ENCODE peak calls at places on chromosomes 1 and 21, in nine cellular contexts. R, F, H, N, V, D, O, U and Z are unnamed samples.

GRCh38 chr1:241715956-241716355 is 63.9 kb downstream of the WDR64 start:
- DNase-seq in D (no peak), N (no peak), O (no peak), H (no peak), V (no peak), F (no peak), U (no peak), R (no peak), Z (no peak)

GRCh38 chr1:11531943-11532342 is 53.0 kb downstream of the DISP3 start:
- DNase-seq in O (no peak), U (no peak), F (no peak), R (no peak), V (no peak), D (no peak), H (no peak), N (no peak), Z (no peak)

GRCh38 chr1:226975259-226975908 is 35.3 kb downstream of the COQ8A start:
- DNase-seq in R (no peak), H (peak; percentile 29), V (no peak), F (no peak), N (peak; percentile 48), D (peak; percentile 59), U (no peak), O (peak; percentile 25), Z (no peak)

GRCh38 chr21:45308211-45309068 is 20.7 kb upstream of the POFUT2 start:
- DNase-seq in O (peak; percentile 32), R (no peak), N (no peak), F (no peak), H (peak; percentile 64), V (no peak), D (no peak), U (no peak), Z (no peak)

GRCh38 chr1:226086776-226087175 is 24.3 kb downstream of the H3-3A start:
- DNase-seq in D (no peak), R (no peak), V (no peak), H (no peak), O (no peak), U (no peak), F (no peak), N (no peak), Z (no peak)

GRCh38 chr1:43902058-43902831 is 31.4 kb upstream of the ARTN start:
- DNase-seq in D (no peak), O (no peak), R (no peak), V (peak; percentile 25), H (no peak), F (no peak), U (no peak), N (peak; percentile 54), Z (no peak)

GRCh38 chr1:233514946-233515391 is 98.9 kb upstream of the KCNK1 start:
- DNase-seq in F (no peak), N (no peak), R (no peak), V (no peak), H (no peak), D (no peak), U (no peak), O (no peak), Z (no peak)

GRCh38 chr21:46099476-46099875 is 1.6 kb downstream of the COL6A2 start:
- DNase-seq in O (peak; percentile 41), F (peak; percentile 10), V (peak; percentile 3), U (no peak), N (peak; percentile 13), R (peak; percentile 57), D (peak; percentile 77), H (peak; percentile 63), Z (no peak)

GRCh38 chr1:1598051-1598719 is 1.8 kb downstream of the FNDC10 start:
- DNase-seq in O (no peak), D (no peak), N (peak; percentile 15), R (no peak), U (no peak), F (no peak), V (no peak), H (no peak), Z (no peak)

GRCh38 chr1:99647460-99647859 is 1.5 kb downstream of the PALMD start:
- DNase-seq in O (no peak), R (no peak), V (peak; percentile 22), F (no peak), N (no peak), H (no peak), D (no peak), U (no peak), Z (no peak)

GRCh38 chr1:204128964-204129896 is 22.6 kb downstream of the ETNK2 start:
- DNase-seq in U (no peak), D (peak; percentile 83), V (peak; percentile 93), N (peak; percentile 82), R (peak; percentile 77), F (peak; percentile 41), O (peak; percentile 67), H (peak; percentile 82), Z (peak; percentile 71)

GRCh38 chr1:233614173-233614742 is 352 bp downstream of the KCNK1 start:
- DNase-seq in H (no peak), D (no peak), U (peak; percentile 29), V (peak; percentile 45), N (peak; percentile 63), O (peak; percentile 19), F (no peak), R (peak; percentile 57), Z (peak; percentile 51)

GRCh38 chr1:198763298-198763714 is 124.5 kb downstream of the PTPRC start:
- DNase-seq in F (no peak), N (no peak), V (no peak), H (no peak), D (no peak), R (peak; percentile 59), U (peak; percentile 2), O (no peak), Z (no peak)

GRCh38 chr1:1327291-1327690 is 2.7 kb downstream of the CPTP start:
- DNase-seq in D (no peak), U (no peak), N (no peak), O (no peak), F (no peak), H (no peak), V (no peak), R (no peak), Z (no peak)

GRCh38 chr1:41774486-41774990 is 144.2 kb downstream of the HIVEP3 start:
- DNase-seq in V (no peak), H (no peak), R (no peak), D (no peak), N (no peak), O (no peak), F (no peak), U (no peak), Z (no peak)

GRCh38 chr1:60809204-60809985 is 273.0 kb upstream of the NFIA start:
- DNase-seq in V (no peak), D (no peak), N (no peak), H (no peak), R (no peak), O (no peak), F (no peak), U (no peak), Z (no peak)

GRCh38 chr1:230299148-230300006 is 126.8 kb downstream of the PGBD5 start:
- DNase-seq in F (no peak), V (no peak), D (no peak), H (no peak), N (peak; percentile 41), R (no peak), U (no peak), O (no peak), Z (no peak)

GRCh38 chr21:41678944-41679343 is 87.9 kb downstream of the RIPK4 start:
- DNase-seq in D (peak; percentile 89), R (peak; percentile 99), F (peak; percentile 87), V (peak; percentile 99), U (peak; percentile 96), O (peak; percentile 86), N (peak; percentile 100), H (peak; percentile 72), Z (peak; percentile 97)

DNA sequence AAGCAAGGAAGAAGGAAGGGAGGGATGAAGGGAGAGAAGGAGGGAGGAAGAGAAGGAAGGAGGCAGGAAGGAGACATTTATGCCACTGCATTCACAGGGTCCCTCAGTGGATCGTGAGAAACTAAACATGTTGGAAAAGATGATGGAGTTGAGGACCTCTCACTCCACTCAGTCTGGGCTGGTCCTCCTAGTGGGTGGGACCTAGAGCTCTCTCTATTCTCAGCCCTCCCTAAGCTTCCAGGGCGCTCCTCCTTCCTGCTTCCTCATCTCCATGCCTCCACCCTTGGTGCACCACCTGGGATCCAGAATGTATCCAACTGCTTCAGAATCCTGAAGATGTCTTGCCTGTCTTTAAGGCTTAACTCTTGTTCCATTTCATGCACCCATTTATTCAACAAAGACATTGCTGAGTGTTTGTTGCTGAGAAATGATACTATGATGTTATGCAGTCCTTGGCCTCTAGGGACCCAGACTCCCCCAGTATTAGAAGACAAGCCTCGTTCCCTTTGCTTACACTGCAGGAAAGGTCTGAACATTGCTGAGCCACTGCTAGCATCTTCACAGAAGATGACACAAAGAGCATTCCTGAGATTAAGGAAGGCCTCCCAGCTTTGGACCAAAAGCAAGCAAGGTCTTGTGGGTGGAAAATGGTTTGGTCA is 88.5 kb downstream of the BEND5 start:
- DNase-seq in V (no peak), U (peak; percentile 6), H (no peak), F (no peak), N (no peak), D (no peak), O (no peak), R (peak; percentile 29), Z (no peak)
- TF ChIP-seq CTCF in V (no peak), U (no peak), H (no peak), F (no peak), N (no peak), D (no peak), O (no peak), R (peak; percentile 57), Z (no peak)

DNA sequence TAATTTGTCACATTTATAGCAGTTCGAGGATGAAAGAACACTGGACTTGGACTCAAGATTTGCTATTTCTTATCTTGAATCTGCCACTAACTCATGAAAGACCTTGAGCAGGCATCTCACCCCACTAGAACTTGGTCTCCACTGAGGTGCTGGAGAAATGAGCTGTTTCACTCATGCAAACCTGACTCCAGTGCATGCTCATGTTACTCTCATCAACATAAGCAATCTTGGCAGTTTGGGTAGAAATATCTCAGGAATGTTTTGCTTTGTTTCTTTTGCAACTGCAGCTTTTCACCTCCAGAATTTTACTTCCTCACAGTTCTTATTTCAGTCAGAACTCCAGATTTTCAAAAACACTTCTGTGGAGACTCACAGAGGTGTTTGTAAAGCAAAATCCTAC is 46.2 kb upstream of the DAB1 start:
- DNase-seq in R (no peak), F (no peak), N (no peak), D (no peak), V (no peak), O (no peak), H (no peak), U (no peak), Z (no peak)
- H3K27ac ChIP-seq in R (no peak overlapping the region), F (no peak overlapping the region), N (no peak overlapping the region), D (no peak overlapping the region), V (no peak overlapping the region), O (no peak overlapping the region), H (no peak overlapping the region), U (no peak overlapping the region), Z (no peak overlapping the region)

GRCh38 chr1:202957733-202958543 is at the start of gene ADIPOR1:
- DNase-seq in R (peak; percentile 95), F (peak; percentile 83), N (peak; percentile 94), V (peak; percentile 94), H (peak; percentile 91), U (peak; percentile 66), D (peak; percentile 92), O (peak; percentile 92), Z (peak; percentile 98)
- TF ChIP-seq CTCF in R (no peak), F (no peak), N (no peak), V (peak; percentile 12), H (peak; percentile 56), U (no peak), D (no peak), O (peak; percentile 38), Z (no peak)

DNA sequence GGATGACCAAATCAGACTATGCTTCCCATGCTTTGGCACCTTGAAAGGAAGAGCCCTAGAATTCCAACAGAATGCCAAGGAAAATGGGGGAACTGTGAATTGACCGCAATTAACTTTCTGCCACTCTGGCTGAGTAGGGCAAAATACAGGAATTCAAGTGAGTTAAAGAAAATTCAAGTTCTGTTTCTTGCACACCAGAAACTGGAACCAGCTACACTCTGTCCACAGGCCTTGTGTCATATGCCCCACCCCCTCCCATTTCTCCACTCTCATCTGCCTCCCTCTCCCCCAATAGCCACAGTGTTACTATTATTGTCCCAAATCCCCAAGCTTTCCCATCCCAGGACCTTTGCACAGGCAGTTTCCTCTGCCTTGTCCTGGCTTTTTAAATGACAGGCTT is 4.2 kb upstream of the STK40 start:
- DNase-seq in N (no peak), U (no peak), H (no peak), O (no peak), V (no peak), F (no peak), D (no peak), R (no peak), Z (no peak)
- H3K27ac ChIP-seq in N (no peak overlapping the region), U (no peak overlapping the region), H (no peak overlapping the region), O (peak overlapping the region; percentile 57), V (no peak overlapping the region), F (no peak overlapping the region), D (peak overlapping the region; percentile 51), R (no peak overlapping the region), Z (no peak overlapping the region)